ENCODE peak calls at places on chromosomes 13 and 19, in six cellular contexts. K is AG04450; R is effector memory CD4-positive, alpha-beta T cell; J is transverse colon; I is CD4-positive, CD25-positive, alpha-beta regulatory T cell; A is dorsolateral prefrontal cortex. M is an unnamed sample.

GRCh38 chr13:35714096-35714495 is 237.6 kb upstream of the MAB21L1 start:
- DNase-seq in K (no peak), R (no peak), J (no peak), I (no peak), A (no peak), M (no peak)

GRCh38 chr19:48836089-48837017 is at the start of gene HSD17B14:
- DNase-seq in K (no peak), R (no peak), J (peak), I (no peak), A (no peak), M (no peak)

GRCh38 chr13:72763411-72763810 is 18.3 kb downstream of the DIS3 start:
- DNase-seq in K (no peak), R (no peak), J (no peak), I (no peak), A (no peak), M (no peak)

GRCh38 chr19:31285744-31286143 is 63.5 kb downstream of the TSHZ3 start:
- DNase-seq in K (peak), R (no peak), J (no peak), I (no peak), A (no peak), M (no peak)

GRCh38 chr13:66657165-66657895 is 572.8 kb downstream of the PCDH9 start:
- DNase-seq in K (peak), R (no peak), J (no peak), I (no peak), A (no peak), M (no peak)

GRCh38 chr19:46226438-46226973 is 3.0 kb upstream of the IGFL1 start:
- DNase-seq in K (no peak), R (no peak), J (no peak), I (no peak), A (no peak), M (no peak)

GRCh38 chr19:56814656-56815055 is 25.9 kb downstream of the PEG3 start:
- DNase-seq in K (no peak), R (no peak), J (no peak), I (no peak), A (no peak), M (no peak)

GRCh38 chr19:1041835-1042685 is 2.2 kb downstream of the ABCA7 start:
- DNase-seq in K (no peak), R (no peak), J (peak), I (no peak), A (no peak), M (no peak)

GRCh38 chr19:7830272-7830771 is 304 bp downstream of the EVI5L start:
- DNase-seq in K (no peak), R (no peak), J (peak), I (no peak), A (no peak), M (no peak)

GRCh38 chr19:43425567-43426392 is 11.1 kb downstream of the TEX101 start:
- DNase-seq in K (no peak), R (no peak), J (peak), I (no peak), A (no peak), M (no peak)

GRCh38 chr19:56369886-56370676 is 23.3 kb downstream of the ZNF582 start:
- DNase-seq in K (no peak), R (no peak), J (no peak), I (no peak), A (no peak), M (no peak)

GRCh38 chr19:12676384-12676792 is 5.3 kb downstream of the DHPS start:
- DNase-seq in K (peak), R (peak), J (peak), I (peak), A (peak), M (peak)

GRCh38 chr13:48874165-48874564 is 101.5 kb upstream of the FNDC3A start:
- DNase-seq in K (no peak), R (no peak), J (no peak), I (no peak), A (no peak), M (no peak)

GRCh38 chr13:77028202-77028601 is 1.2 kb upstream of the FBXL3 start:
- DNase-seq in K (no peak), R (no peak), J (no peak), I (no peak), A (no peak), M (no peak)

GRCh38 chr13:46526763-46527162 is 26.2 kb upstream of the LRCH1 start:
- DNase-seq in K (no peak), R (no peak), J (no peak), I (no peak), A (no peak), M (no peak)

GRCh38 chr19:35083678-35084077 is 31.9 kb upstream of the FXYD3 start:
- DNase-seq in K (no peak), R (no peak), J (no peak), I (no peak), A (no peak), M (no peak)

GRCh38 chr13:98999635-98999952 is 21.7 kb upstream of the DOCK9 start:
- DNase-seq in K (no peak), R (no peak), J (no peak), I (no peak), A (no peak), M (no peak)

GRCh38 chr13:97437729-97438128 is 3.8 kb downstream of the RAP2A start:
- DNase-seq in K (no peak), R (no peak), J (no peak), I (no peak), A (no peak), M (no peak)

GRCh38 chr19:47762615-47763308 is 15.7 kb upstream of the SELENOW start:
- DNase-seq in K (no peak), R (no peak), J (no peak), I (no peak), A (no peak), M (no peak)

GRCh38 chr19:47758433-47758784 is 13.1 kb downstream of the NOP53 start:
- DNase-seq in K (no peak), R (no peak), J (no peak), I (no peak), A (no peak), M (no peak)

GRCh38 chr19:47762151-47762550 is 16.4 kb upstream of the SELENOW start:
- DNase-seq in K (no peak), R (no peak), J (no peak), I (no peak), A (no peak), M (no peak)

GRCh38 chr19:47761566-47761965 is 16.2 kb downstream of the NOP53 start:
- DNase-seq in K (no peak), R (no peak), J (no peak), I (no peak), A (no peak), M (no peak)

DNA sequence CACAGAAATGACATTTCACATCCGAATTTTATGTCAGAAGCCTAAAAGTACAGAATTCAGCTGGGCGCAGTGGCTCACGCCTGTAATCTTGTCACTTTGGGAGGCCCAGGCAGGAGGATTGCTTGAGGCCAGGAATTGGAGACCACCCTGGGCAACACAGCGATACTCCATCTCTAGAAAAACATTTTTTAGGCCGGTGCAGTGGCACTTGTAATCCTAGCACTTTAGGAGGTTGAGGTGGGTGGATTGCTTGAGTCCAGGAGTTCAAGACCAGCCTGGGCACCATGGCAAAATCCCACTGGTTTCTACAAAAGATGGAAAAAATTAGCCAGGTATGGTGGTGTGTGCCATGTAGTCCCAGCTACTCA is 15.3 kb downstream of the NOP53 start:
- DNase-seq in K (no peak), R (no peak), J (no peak), I (no peak), A (no peak), M (no peak)
- H3K27ac ChIP-seq in K (no peak), R (no peak), J (no peak), I (no peak), A (no peak), M (no peak)

DNA sequence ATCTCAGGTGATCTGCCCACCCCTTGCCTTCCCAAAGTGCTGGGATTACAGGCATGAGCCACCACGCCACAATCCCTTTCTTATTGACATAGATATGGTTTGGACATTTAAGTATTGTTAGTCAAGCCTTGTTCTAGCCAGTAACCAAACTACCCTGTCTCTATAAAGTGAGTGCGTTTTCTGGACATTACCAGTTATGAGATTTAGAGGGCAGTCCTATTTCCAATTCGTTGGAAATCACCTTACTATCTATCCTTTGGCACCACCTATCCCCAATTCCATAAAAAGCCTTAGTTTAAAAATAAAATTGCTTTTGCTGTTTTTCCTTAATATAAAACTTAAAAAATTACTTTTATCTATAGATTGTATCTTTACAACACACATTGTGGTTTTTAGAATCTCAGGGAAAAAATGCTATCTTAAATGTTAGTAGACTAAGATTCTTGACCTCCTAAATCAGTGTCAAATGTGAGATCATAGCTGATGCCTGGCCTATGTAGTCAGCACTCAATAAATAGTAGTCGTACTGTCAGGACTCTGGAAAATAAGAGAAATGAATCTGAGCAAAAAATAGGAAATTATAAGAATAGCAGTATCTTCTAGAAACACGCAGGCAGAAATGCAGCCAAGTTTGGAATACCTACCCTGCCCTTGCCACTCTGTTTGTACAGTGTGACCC is 57.0 kb downstream of the NUFIP1 start:
- DNase-seq in K (no peak), R (no peak), J (no peak), I (no peak), A (no peak), M (no peak)
- H3K27ac ChIP-seq in K (no peak), R (no peak), J (peak), I (no peak), A (no peak), M (no peak)

DNA sequence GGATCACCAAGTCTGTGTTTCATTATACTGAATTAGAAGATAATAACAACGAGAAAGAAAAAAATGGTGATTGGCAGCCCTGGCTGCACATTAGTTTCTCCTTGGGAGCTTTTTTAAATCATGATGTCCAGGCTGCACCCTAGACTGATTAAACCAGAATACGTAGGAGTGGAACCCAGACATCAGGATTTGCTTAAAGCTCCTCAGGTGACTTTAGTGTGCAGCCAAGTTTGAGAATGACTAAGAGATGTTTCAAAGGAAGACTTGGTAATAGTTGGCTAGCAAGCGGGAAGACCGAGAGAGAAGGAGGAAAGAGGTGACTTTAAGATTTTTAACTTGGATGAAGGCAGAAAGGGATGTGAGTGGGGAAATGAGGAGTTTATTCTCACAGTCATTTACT is 71.4 kb upstream of the SERP2 start:
- DNase-seq in K (no peak), R (no peak), J (no peak), I (no peak), A (no peak), M (no peak)
- H3K27ac ChIP-seq in K (no peak), R (no peak), J (peak), I (no peak), A (no peak), M (no peak)

GRCh38 chr19:10747674-10748073 is 29.8 kb downstream of the DNM2 start:
- DNase-seq in K (no peak), R (no peak), J (peak), I (no peak), A (no peak), M (peak)
- H3K27ac ChIP-seq in K (no peak), R (peak), J (peak), I (no peak), A (peak), M (no peak)

GRCh38 chr13:28754698-28755545 is 36.2 kb upstream of the SLC46A3 start:
- DNase-seq in K (no peak), R (no peak), J (no peak), I (no peak), A (no peak), M (no peak)
- H3K27ac ChIP-seq in K (no peak), R (no peak), J (peak), I (no peak), A (peak), M (no peak)

GRCh38 chr19:18558595-18558994 is 925 bp downstream of the KXD1 start:
- DNase-seq in K (no peak), R (no peak), J (no peak), I (no peak), A (no peak), M (no peak)
- H3K27ac ChIP-seq in K (peak), R (peak), J (peak), I (peak), A (peak), M (peak)